ENCODE peak calls at places on chromosome 12, in seven cellular contexts. One of them, this sample, is unnamed.

GRCh38 chr12:106431839-106432411 is 74.4 kb downstream of the POLR3B start:
- DNase-seq in foreskin keratinocyte: no peak
- DNase-seq in RPMI7951: no peak
- DNase-seq in naive B cell: no peak
- DNase-seq in skeletal muscle cell: no peak
- DNase-seq in right lobe of liver: no peak
- DNase-seq in brain microvascular endothelial cell: no peak
- DNase-seq in this sample: no peak

GRCh38 chr12:96473394-96474093 is 15.8 kb upstream of the CFAP54 start:
- DNase-seq in right lobe of liver: no peak
- DNase-seq in naive B cell: no peak
- DNase-seq in foreskin keratinocyte: no peak
- DNase-seq in skeletal muscle cell: no peak
- DNase-seq in RPMI7951: no peak
- DNase-seq in brain microvascular endothelial cell: no peak
- DNase-seq in this sample: no peak

GRCh38 chr12:88579572-88579940 is 715 bp downstream of the KITLG start:
- DNase-seq in naive B cell: no peak
- DNase-seq in brain microvascular endothelial cell: peak
- DNase-seq in right lobe of liver: peak
- DNase-seq in RPMI7951: peak
- DNase-seq in foreskin keratinocyte: peak
- DNase-seq in skeletal muscle cell: no peak
- DNase-seq in this sample: peak

GRCh38 chr12:15522574-15523187 is 200.4 kb downstream of the PTPRO start:
- DNase-seq in foreskin keratinocyte: peak
- DNase-seq in brain microvascular endothelial cell: peak
- DNase-seq in RPMI7951: peak
- DNase-seq in skeletal muscle cell: no peak
- DNase-seq in right lobe of liver: no peak
- DNase-seq in naive B cell: no peak
- DNase-seq in this sample: no peak

GRCh38 chr12:89181271-89181920 is 170.9 kb downstream of the DUSP6 start:
- DNase-seq in naive B cell: no peak
- DNase-seq in brain microvascular endothelial cell: peak
- DNase-seq in right lobe of liver: no peak
- DNase-seq in skeletal muscle cell: peak
- DNase-seq in RPMI7951: peak
- DNase-seq in foreskin keratinocyte: peak
- DNase-seq in this sample: no peak

GRCh38 chr12:69987453-69988102 is 162.6 kb downstream of the MYRFL start:
- DNase-seq in RPMI7951: peak
- DNase-seq in brain microvascular endothelial cell: peak
- DNase-seq in skeletal muscle cell: peak
- DNase-seq in right lobe of liver: no peak
- DNase-seq in foreskin keratinocyte: peak
- DNase-seq in naive B cell: no peak
- DNase-seq in this sample: no peak

GRCh38 chr12:90978117-90978770 is 23.3 kb upstream of the CCER1 start:
- DNase-seq in brain microvascular endothelial cell: peak
- DNase-seq in naive B cell: no peak
- DNase-seq in skeletal muscle cell: peak
- DNase-seq in RPMI7951: peak
- DNase-seq in foreskin keratinocyte: peak
- DNase-seq in right lobe of liver: no peak
- DNase-seq in this sample: no peak

GRCh38 chr12:1630081-1630826 is 1.2 kb downstream of the WNT5B start:
- DNase-seq in naive B cell: peak
- DNase-seq in brain microvascular endothelial cell: no peak
- DNase-seq in right lobe of liver: peak
- DNase-seq in foreskin keratinocyte: no peak
- DNase-seq in RPMI7951: peak
- DNase-seq in skeletal muscle cell: no peak
- DNase-seq in this sample: peak

GRCh38 chr12:105051981-105052380 is 32.3 kb downstream of the ALDH1L2 start:
- DNase-seq in foreskin keratinocyte: no peak
- DNase-seq in naive B cell: no peak
- DNase-seq in brain microvascular endothelial cell: no peak
- DNase-seq in RPMI7951: no peak
- DNase-seq in right lobe of liver: no peak
- DNase-seq in skeletal muscle cell: no peak
- DNase-seq in this sample: no peak

GRCh38 chr12:24954261-24954660 is 5.4 kb upstream of the BCAT1 start:
- DNase-seq in right lobe of liver: no peak
- DNase-seq in skeletal muscle cell: no peak
- DNase-seq in naive B cell: no peak
- DNase-seq in foreskin keratinocyte: no peak
- DNase-seq in brain microvascular endothelial cell: no peak
- DNase-seq in RPMI7951: no peak
- DNase-seq in this sample: no peak

GRCh38 chr12:15256760-15257159 is 35.5 kb upstream of the RERG start:
- DNase-seq in naive B cell: no peak
- DNase-seq in right lobe of liver: no peak
- DNase-seq in brain microvascular endothelial cell: no peak
- DNase-seq in skeletal muscle cell: peak
- DNase-seq in foreskin keratinocyte: no peak
- DNase-seq in RPMI7951: peak
- DNase-seq in this sample: no peak

GRCh38 chr12:67222302-67222701 is 46.9 kb upstream of the CAND1 start:
- DNase-seq in brain microvascular endothelial cell: peak
- DNase-seq in skeletal muscle cell: no peak
- DNase-seq in naive B cell: no peak
- DNase-seq in foreskin keratinocyte: peak
- DNase-seq in RPMI7951: no peak
- DNase-seq in right lobe of liver: no peak
- DNase-seq in this sample: no peak

GRCh38 chr12:132265056-132265800 is 64.2 kb downstream of the GALNT9 start:
- DNase-seq in skeletal muscle cell: no peak
- DNase-seq in brain microvascular endothelial cell: no peak
- DNase-seq in naive B cell: no peak
- DNase-seq in RPMI7951: no peak
- DNase-seq in right lobe of liver: no peak
- DNase-seq in foreskin keratinocyte: no peak
- DNase-seq in this sample: no peak

GRCh38 chr12:51441583-51441982 is 17.0 kb downstream of the SLC4A8 start:
- DNase-seq in brain microvascular endothelial cell: peak
- DNase-seq in naive B cell: no peak
- DNase-seq in RPMI7951: peak
- DNase-seq in right lobe of liver: no peak
- DNase-seq in skeletal muscle cell: peak
- DNase-seq in foreskin keratinocyte: no peak
- DNase-seq in this sample: no peak

GRCh38 chr12:2575245-2575644 is 219.5 kb upstream of the FKBP4 start:
- DNase-seq in foreskin keratinocyte: no peak
- DNase-seq in RPMI7951: no peak
- DNase-seq in brain microvascular endothelial cell: no peak
- DNase-seq in right lobe of liver: no peak
- DNase-seq in naive B cell: no peak
- DNase-seq in skeletal muscle cell: no peak
- DNase-seq in this sample: peak